ENCODE peak calls at places on chromosomes 3 and 15, in five cellular contexts. S, O, A, H and F are unnamed samples.
A peak's percentile ranks its signal among the peaks of the same experiment; 100 is the strongest.

GRCh38 chr15:65583701-65584100 is 27.2 kb downstream of the INTS14 start:
- DNase-seq in A (peak; percentile 43), H (no peak), S (peak; percentile 19), O (peak; percentile 29), F (no peak)

GRCh38 chr15:66196565-66196964 is 57.0 kb downstream of the MEGF11 start:
- DNase-seq in H (no peak), A (no peak), S (no peak), O (peak; percentile 6), F (no peak)

GRCh38 chr15:61479601-61480000 is 250.5 kb upstream of the RORA start:
- DNase-seq in O (peak; percentile 24), A (peak; percentile 20), H (no peak), S (no peak), F (no peak)

GRCh38 chr3:66449411-66449931 is 51.4 kb downstream of the LRIG1 start:
- DNase-seq in O (no peak), A (no peak), S (no peak), H (no peak), F (no peak)

GRCh38 chr3:111212511-111212910 is 140.9 kb downstream of the NECTIN3 start:
- DNase-seq in H (no peak), A (no peak), S (no peak), O (no peak), F (no peak)

GRCh38 chr3:143538577-143538981 is 309.7 kb downstream of the SLC9A9 start:
- DNase-seq in O (no peak), H (no peak), A (peak; percentile 94), S (no peak), F (no peak)

GRCh38 chr3:160869825-160870224 is 113.8 kb downstream of the PPM1L start:
- DNase-seq in H (peak; percentile 32), A (no peak), O (no peak), S (no peak), F (no peak)

GRCh38 chr3:21920431-21920830 is 169.4 kb upstream of the ZNF385D start:
- DNase-seq in A (peak; percentile 93), S (no peak), O (no peak), H (no peak), F (no peak)

GRCh38 chr3:141373768-141374526 is 5.6 kb downstream of the ZBTB38 start:
- DNase-seq in H (no peak), S (no peak), O (peak; percentile 55), A (no peak), F (no peak)

GRCh38 chr15:27587810-27588209 is 511.3 kb downstream of the OCA2 start:
- DNase-seq in S (no peak), H (peak; percentile 39), O (no peak), A (no peak), F (no peak)

GRCh38 chr15:93089855-93090305 is 869 bp upstream of the RGMA start:
- DNase-seq in H (no peak), A (no peak), S (no peak), O (no peak), F (no peak)

GRCh38 chr3:177441813-177442646 is 244.7 kb upstream of the TBL1XR1 start:
- DNase-seq in A (peak; percentile 78), O (no peak), S (no peak), H (no peak), F (no peak)